ENCODE peak calls at places on chromosome 14, in five cellular contexts. L, K, J, H and N are unnamed samples.
A peak's percentile ranks its signal among the peaks of the same experiment; 100 is the strongest.

GRCh38 chr14:23578560-23579310 is at the start of gene JPH4:
- DNase-seq in L (no peak), H (peak; percentile 69), J (no peak), K (no peak), N (no peak)

GRCh38 chr14:103213331-103213730 is 90.1 kb downstream of the TNFAIP2 start:
- DNase-seq in K (no peak), H (no peak), J (no peak), L (no peak), N (no peak)

GRCh38 chr14:67486890-67487289 is 1.6 kb downstream of the TMEM229B start:
- DNase-seq in J (no peak), L (no peak), H (no peak), K (no peak), N (no peak)

GRCh38 chr14:73026243-73026844 is 562 bp downstream of the ZFYVE1 start:
- DNase-seq in H (no peak), L (no peak), K (peak; percentile 11), J (no peak), N (peak; percentile 11)

GRCh38 chr14:68608235-68608962 is 184.5 kb downstream of the ZFP36L1 start:
- DNase-seq in K (no peak), H (peak; percentile 30), L (peak; percentile 80), J (no peak), N (no peak)

GRCh38 chr14:73462078-73462715 is 3.9 kb upstream of the NUMB start:
- DNase-seq in K (no peak), J (peak; percentile 93), L (no peak), H (peak; percentile 27), N (peak; percentile 84)

GRCh38 chr14:99790978-99791376 is 2.2 kb upstream of the EML1 start:
- DNase-seq in K (no peak), H (no peak), L (no peak), J (peak; percentile 42), N (no peak)

GRCh38 chr14:75424496-75424895 is 3.3 kb upstream of the JDP2 start:
- DNase-seq in J (no peak), H (no peak), K (no peak), L (no peak), N (no peak)

GRCh38 chr14:101761881-101762529 is 496 bp downstream of the PPP2R5C start:
- DNase-seq in L (peak; percentile 72), J (peak; percentile 54), K (peak; percentile 8), H (peak; percentile 37), N (peak; percentile 41)

GRCh38 chr14:85475113-85475512 is 54.8 kb upstream of the FLRT2 start:
- DNase-seq in K (no peak), L (no peak), J (no peak), H (no peak), N (no peak)

GRCh38 chr14:48723841-48724495 is 862.2 kb downstream of the RPS29 start:
- DNase-seq in L (no peak), K (no peak), J (no peak), H (no peak), N (no peak)

GRCh38 chr14:48726080-48726642 is 860.0 kb downstream of the RPS29 start:
- DNase-seq in J (no peak), L (no peak), K (no peak), H (no peak), N (no peak)

DNA sequence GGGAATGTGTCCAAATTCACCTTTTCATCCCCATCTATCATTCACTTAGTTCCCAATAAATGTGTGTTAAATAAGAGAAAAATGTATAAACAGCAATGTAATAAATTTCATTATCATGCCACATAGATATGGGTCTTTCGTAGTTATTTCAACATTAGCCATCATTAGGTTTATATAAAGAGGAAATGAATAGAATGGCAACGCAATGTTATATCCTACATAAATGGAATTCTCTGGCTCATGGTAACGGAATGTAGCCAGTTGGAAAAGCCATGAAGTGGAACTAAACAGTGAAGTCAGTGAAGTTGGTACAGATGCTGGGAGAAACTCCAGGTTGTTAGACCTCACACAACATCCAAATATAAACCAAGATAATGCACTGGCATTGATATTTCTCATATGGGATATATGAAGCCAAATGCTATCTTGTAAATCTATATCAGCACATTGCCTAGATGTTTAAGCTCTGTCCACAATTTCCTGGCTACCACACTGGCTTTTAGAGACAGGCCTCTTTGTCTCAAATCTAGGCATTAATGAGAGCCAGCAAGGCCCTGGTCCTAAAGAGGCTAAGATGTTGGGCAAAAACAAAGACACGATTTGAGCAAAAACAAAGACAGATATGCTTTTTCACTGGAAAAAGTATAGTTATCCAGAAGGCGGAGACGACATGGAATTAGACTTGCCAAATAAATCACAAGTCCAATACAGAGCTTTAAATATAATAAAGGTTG is 861.0 kb downstream of the RPS29 start:
- DNase-seq in J (no peak), L (no peak), K (no peak), H (no peak), N (no peak)
- H3K4me1 ChIP-seq in J (no peaks in the 10 kb centered on the region), L (peaks cover 7% of the 10 kb centered on the region), K (no peaks in the 10 kb centered on the region), H (no peaks in the 10 kb centered on the region), N (no peaks in the 10 kb centered on the region)

DNA sequence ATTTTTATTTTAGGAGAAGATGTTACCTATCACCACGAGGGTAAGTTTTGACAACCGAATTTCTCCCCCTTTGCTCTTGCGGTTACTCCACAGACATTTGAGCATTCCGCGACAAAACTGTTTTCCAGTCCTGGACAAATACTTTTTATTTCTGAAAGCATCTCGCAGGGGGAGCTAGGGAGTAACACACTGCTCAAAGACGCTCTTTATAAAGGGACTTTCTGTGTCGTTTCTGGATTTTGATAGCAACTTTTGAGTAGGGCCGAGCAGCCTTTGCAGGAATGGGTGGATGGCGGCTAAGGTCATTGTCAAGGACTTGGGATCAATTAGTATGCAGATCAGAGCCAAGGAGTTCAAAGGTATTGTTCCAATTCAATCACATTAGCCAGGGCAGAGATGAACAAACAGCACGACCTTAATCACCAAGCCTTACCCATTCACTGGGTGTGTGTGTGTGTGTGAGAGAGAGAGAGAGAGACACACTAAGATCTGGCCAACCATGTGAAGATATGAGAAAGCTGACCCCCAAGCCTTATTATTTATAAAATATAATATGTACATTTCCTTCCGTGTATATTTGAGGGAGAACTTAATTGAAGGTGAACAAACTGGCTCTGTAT is 613.6 kb downstream of the VRK1 start:
- DNase-seq in J (no peak), K (no peak), H (no peak), L (no peak), N (no peak)
- TF ChIP-seq CTCF in J (no peak), K (no peak), H (no peak), L (no peak), N (no peak)

GRCh38 chr14:54208751-54209150 is 188.1 kb upstream of the CDKN3 start:
- DNase-seq in K (no peak), H (no peak), J (no peak), L (no peak), N (no peak)

GRCh38 chr14:54207075-54207474 is 189.7 kb upstream of the CDKN3 start:
- DNase-seq in L (no peak), K (no peak), J (no peak), H (no peak), N (no peak)

GRCh38 chr14:54207476-54207875 is 189.3 kb upstream of the CDKN3 start:
- DNase-seq in L (no peak), K (no peak), J (no peak), H (no peak), N (no peak)

GRCh38 chr14:54207991-54208520 is 188.8 kb upstream of the CDKN3 start:
- DNase-seq in J (no peak), L (no peak), K (no peak), H (no peak), N (no peak)

DNA sequence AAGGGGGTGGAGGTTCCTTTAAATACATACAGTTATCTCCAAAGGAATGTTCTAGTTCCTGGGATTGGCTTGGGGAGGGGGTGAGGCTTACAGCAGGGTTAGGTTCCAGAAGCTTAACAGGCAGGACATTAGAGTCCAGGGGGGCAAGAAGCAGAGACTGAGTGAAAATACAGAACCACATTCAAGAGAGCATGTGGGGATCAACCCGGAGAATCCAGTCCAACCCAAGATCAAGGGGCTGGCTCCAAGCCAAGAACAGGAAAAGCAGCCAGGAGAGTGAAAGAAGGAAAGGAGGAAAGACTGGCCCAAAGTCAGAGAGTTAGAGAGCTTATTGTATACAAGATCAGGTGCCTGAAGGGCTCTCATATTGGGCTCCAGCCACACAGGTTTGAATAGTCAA is 190.3 kb upstream of the CDKN3 start:
- DNase-seq in J (no peak), K (no peak), L (no peak), H (no peak), N (no peak)
- H3K4me1 ChIP-seq in J (no peaks in the 10 kb centered on the region), K (no peaks in the 10 kb centered on the region), L (no peaks in the 10 kb centered on the region), H (no peaks in the 10 kb centered on the region), N (no peaks in the 10 kb centered on the region)

DNA sequence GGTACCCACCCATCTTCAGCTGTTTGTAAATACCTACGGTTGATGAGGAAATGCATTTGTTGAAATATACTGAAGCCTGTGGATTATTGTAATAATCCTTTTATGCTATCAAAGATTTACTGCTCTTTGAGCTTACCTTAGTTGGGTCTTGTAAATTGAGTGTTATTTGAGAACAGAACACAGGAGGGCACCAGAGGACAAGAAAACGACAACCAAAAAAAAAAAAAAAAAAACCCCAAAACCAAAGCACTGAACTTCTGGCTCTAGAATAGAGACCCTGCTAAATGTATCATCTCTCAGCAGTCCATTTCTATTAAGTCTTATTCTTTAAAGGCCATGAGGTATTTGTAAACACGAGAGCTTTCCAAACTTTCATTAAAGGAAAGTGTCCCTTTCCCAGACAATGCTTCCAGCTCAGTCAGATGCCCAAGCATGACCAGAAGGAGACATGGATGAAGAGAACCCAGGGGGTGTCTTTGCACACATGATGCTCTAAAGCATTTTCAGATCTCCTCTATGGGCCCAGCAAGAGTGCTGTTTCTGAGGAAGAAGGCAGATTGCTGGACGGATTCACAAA is 763.9 kb downstream of the NRXN3 start:
- DNase-seq in L (no peak), K (no peak), H (no peak), J (no peak), N (no peak)
- TF ChIP-seq CTCF in L (peak; percentile 18), K (peak; percentile 28), H (peak; percentile 17), J (peak; percentile 35), N (peak; percentile 49)